ENCODE peak calls at places on chromosomes 2 and 18, in five cellular contexts. N is tibial artery, D is mammary epithelial cell, S is GM23248, C is esophagus squamous epithelium. T is an unnamed sample.

GRCh38 chr2:237774811-237775553 is 23.6 kb upstream of the RBM44 start:
- DNase-seq in D (peak; percentile 33), C (no peak), N (no peak), S (peak; percentile 67), T (no peak)

GRCh38 chr18:11005528-11005927 is 143.8 kb downstream of the PIEZO2 start:
- DNase-seq in C (no peak), N (no peak), D (peak; percentile 5), S (peak; percentile 29), T (no peak)

GRCh38 chr2:96163768-96164429 is 18.7 kb upstream of the DUSP2 start:
- DNase-seq in N (no peak), D (no peak), S (no peak), C (no peak), T (peak; percentile 34)

GRCh38 chr2:9375857-9376428 is 47.4 kb downstream of the ITGB1BP1 start:
- DNase-seq in S (no peak), D (no peak), N (peak; percentile 51), C (no peak), T (no peak)

GRCh38 chr2:9630001-9630749 is 622 bp downstream of the YWHAQ start:
- DNase-seq in D (peak; percentile 72), C (no peak), S (peak; percentile 88), N (peak; percentile 87), T (peak; percentile 77)

GRCh38 chr18:23503967-23504352 is 649 bp downstream of the RMC1 start:
- DNase-seq in S (peak; percentile 51), N (no peak), D (no peak), C (no peak), T (no peak)

GRCh38 chr2:180753809-180754761 is 226.3 kb upstream of the UBE2E3 start:
- DNase-seq in C (no peak), S (peak; percentile 65), N (no peak), D (peak; percentile 75), T (no peak)

GRCh38 chr18:23573948-23574431 is 12.3 kb downstream of the NPC1 start:
- DNase-seq in N (no peak), C (no peak), D (peak; percentile 86), S (peak; percentile 77), T (no peak)

GRCh38 chr18:58661423-58661822 is 9.8 kb upstream of the MALT1 start:
- DNase-seq in D (no peak), N (no peak), S (peak; percentile 38), C (no peak), T (no peak)

GRCh38 chr18:3016584-3017292 is 3.8 kb upstream of the LPIN2 start:
- DNase-seq in C (no peak), N (peak; percentile 19), S (no peak), D (no peak), T (no peak)

GRCh38 chr18:2846241-2846637 is 567 bp upstream of the EMILIN2 start:
- DNase-seq in C (no peak), N (no peak), S (peak; percentile 71), D (no peak), T (no peak)

GRCh38 chr2:96788393-96789244 is 27.4 kb upstream of the CNNM3 start:
- DNase-seq in N (peak; percentile 78), D (peak; percentile 11), S (peak; percentile 37), C (no peak), T (no peak)

GRCh38 chr2:168687314-168687713 is 115.1 kb upstream of the NOSTRIN start:
- DNase-seq in S (peak; percentile 45), N (no peak), D (no peak), C (no peak), T (no peak)

GRCh38 chr2:158034198-158034831 is 67.4 kb upstream of the UPP2 start:
- DNase-seq in D (peak; percentile 43), S (peak; percentile 66), N (no peak), C (no peak), T (no peak)

GRCh38 chr2:88746929-88747490 is 55.5 kb downstream of the RPIA start:
- DNase-seq in D (no peak), N (no peak), S (no peak), C (no peak), T (no peak)

GRCh38 chr2:5587726-5588125 is 104.5 kb upstream of the SOX11 start:
- DNase-seq in N (no peak), S (no peak), C (no peak), D (no peak), T (no peak)

GRCh38 chr2:221649045-221649444 is 76.9 kb upstream of the EPHA4 start:
- DNase-seq in N (peak; percentile 87), S (peak; percentile 7), C (no peak), D (no peak), T (no peak)

GRCh38 chr2:170218456-170218855 is 40.5 kb downstream of the MYO3B start:
- DNase-seq in C (no peak), S (no peak), N (no peak), D (no peak), T (no peak)

GRCh38 chr18:58867281-58867961 is 2.7 kb downstream of the ZNF532 start:
- DNase-seq in S (peak; percentile 45), D (peak; percentile 88), N (peak; percentile 62), C (no peak), T (no peak)

GRCh38 chr2:42342061-42342794 is 18.8 kb downstream of the COX7A2L start:
- DNase-seq in D (peak; percentile 78), C (no peak), S (peak; percentile 97), N (peak; percentile 86), T (no peak)

GRCh38 chr18:51342815-51343214 is 145.3 kb upstream of the MEX3C start:
- DNase-seq in C (no peak), N (no peak), S (peak; percentile 5), D (peak; percentile 89), T (no peak)

GRCh38 chr18:3422905-3423304 is 27.1 kb upstream of the TGIF1 start:
- DNase-seq in C (no peak), S (no peak), D (no peak), N (no peak), T (no peak)

GRCh38 chr2:200397785-200398184 is 91.3 kb downstream of the SPATS2L start:
- DNase-seq in N (no peak), S (peak; percentile 47), C (no peak), D (peak; percentile 23), T (no peak)

GRCh38 chr2:154713605-154714004 is 15.1 kb downstream of the KCNJ3 start:
- DNase-seq in D (no peak), C (no peak), S (no peak), N (no peak), T (no peak)

GRCh38 chr2:127105656-127106456 is 1.1 kb downstream of the BIN1 start:
- DNase-seq in N (peak; percentile 72), C (no peak), D (no peak), S (peak; percentile 57), T (peak; percentile 60)

GRCh38 chr2:42113427-42113826 is 55.7 kb upstream of the EML4 start:
- DNase-seq in C (no peak), D (no peak), N (no peak), S (no peak), T (no peak)

GRCh38 chr2:172710584-172711024 is 25.0 kb upstream of the RAPGEF4 start:
- DNase-seq in N (no peak), C (no peak), D (peak; percentile 94), S (peak; percentile 90), T (no peak)

GRCh38 chr2:164600763-164601162 is 20.5 kb downstream of the GRB14 start:
- DNase-seq in S (no peak), C (no peak), D (no peak), N (no peak), T (no peak)

GRCh38 chr2:37090019-37090477 is 5.7 kb downstream of the GPATCH11 start:
- DNase-seq in C (no peak), S (no peak), D (no peak), N (no peak), T (no peak)

DNA sequence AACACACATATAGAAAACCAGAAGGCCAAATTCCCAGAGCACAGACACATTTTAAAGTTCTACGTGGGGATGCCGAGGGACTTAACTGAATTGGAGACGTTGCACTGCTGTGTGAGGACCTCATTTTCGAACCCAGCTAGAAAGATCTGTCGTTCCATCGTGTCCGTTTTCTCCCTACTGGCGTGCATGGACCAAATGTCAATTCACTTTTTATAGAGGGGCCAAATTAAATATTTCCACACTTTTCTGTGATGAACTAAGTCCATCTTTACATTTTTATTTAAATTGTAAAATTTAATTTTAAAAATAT is 690 bp upstream of the TSHZ1 start:
- DNase-seq in C (no peak), D (peak; percentile 35), N (no peak), S (peak; percentile 59), T (no peak)
- H3K27me3 ChIP-seq in C (no peaks in the 10 kb centered on the region), D (no peaks in the 10 kb centered on the region), N (no peaks in the 10 kb centered on the region), S (no peaks in the 10 kb centered on the region), T (no peaks in the 10 kb centered on the region)

DNA sequence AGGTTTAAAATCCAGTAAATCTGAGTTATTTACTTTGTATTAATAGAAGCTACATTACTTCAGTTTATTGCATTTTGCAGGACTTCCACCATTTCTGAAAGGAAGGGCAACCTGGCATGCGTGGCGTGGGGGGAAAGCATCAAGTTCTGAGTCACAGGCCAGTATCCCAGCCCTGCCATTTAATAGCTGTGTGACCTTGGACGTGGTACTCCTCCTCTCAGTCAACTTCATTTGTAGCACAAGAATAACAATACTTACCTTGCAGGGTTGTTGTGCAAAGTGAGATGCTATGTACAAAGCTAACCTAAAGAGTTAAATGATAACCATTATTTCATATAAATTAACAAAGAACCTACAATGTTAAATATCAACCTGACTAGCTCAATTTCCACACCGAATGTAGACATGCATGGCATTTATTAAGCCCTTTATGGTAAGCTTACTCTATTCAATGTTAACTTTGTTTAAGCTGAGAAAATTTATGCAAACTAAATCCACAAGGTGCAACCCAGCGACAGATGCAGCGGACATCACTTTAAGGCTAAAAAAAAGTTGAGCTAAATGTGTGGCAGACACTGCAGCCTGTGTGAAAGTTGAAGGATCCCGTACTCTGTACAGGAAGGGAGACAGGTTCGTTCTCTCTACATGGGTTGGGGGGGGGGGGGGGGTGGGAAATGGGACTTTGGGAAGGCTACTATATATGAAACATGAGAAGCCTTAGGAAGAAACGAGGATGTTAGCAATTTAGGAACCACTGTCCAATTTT is 17.2 kb upstream of the STPG4 start:
- DNase-seq in D (no peak), S (peak; percentile 53), N (no peak), C (no peak), T (no peak)
- H3K27ac ChIP-seq in D (no peak overlapping the region), S (peak overlapping the region; percentile 49), N (peak overlapping the region; percentile 100), C (peak overlapping the region; percentile 99), T (peak overlapping the region; percentile 91)

DNA sequence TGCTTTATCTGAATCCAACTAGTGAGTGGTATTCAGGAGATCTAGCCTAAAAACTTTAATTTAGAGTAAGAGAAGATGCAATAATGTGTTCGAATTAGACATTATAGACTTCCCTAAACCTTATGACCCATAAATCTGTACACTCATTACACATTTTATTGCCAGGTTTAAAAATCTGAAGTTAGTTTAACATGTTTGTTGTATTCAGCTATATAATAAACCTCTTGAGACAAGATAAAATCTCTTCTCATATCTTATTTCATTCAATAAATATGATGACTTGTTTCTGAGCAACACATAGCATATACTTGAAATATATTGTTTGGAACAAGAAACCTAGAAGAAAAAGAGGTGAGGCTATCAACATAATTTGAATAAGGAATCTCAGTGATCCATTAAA is 150.7 kb downstream of the CDH7 start:
- DNase-seq in S (no peak), D (no peak), C (no peak), N (no peak), T (no peak)
- H3K27me3 ChIP-seq in S (no peaks in the 10 kb centered on the region), D (no peaks in the 10 kb centered on the region), C (no peaks in the 10 kb centered on the region), N (no peaks in the 10 kb centered on the region), T (no peaks in the 10 kb centered on the region)

GRCh38 chr2:217068677-217069250 is 208.9 kb upstream of the TNP1 start:
- DNase-seq in N (no peak), S (no peak), D (no peak), C (no peak), T (no peak)

GRCh38 chr2:217064234-217065103 is 204.6 kb upstream of the TNP1 start:
- DNase-seq in C (no peak), N (no peak), D (no peak), S (peak; percentile 68), T (no peak)

GRCh38 chr2:217065695-217066405 is 206.0 kb upstream of the TNP1 start:
- DNase-seq in S (peak; percentile 92), D (peak; percentile 42), C (no peak), N (no peak), T (no peak)

GRCh38 chr2:217067787-217068186 is 207.9 kb upstream of the TNP1 start:
- DNase-seq in S (no peak), C (no peak), N (no peak), D (no peak), T (no peak)

GRCh38 chr2:217066510-217067270 is 206.8 kb upstream of the TNP1 start:
- DNase-seq in C (no peak), S (no peak), D (no peak), N (no peak), T (no peak)
- H3K27ac ChIP-seq in C (no peak overlapping the region), S (peak overlapping the region; percentile 39), D (no peak overlapping the region), N (no peak overlapping the region), T (peak overlapping the region; percentile 25)

T was measured in RWPE2.